ENCODE peak calls at places on chromosomes 6 and 20, in nine cellular contexts. O is prostate gland, M is breast epithelium, Z is uterus, R is heart left ventricle, P is IMR-90, H is Peyer's patch, A is lower leg skin, D is GM12878. G is an unnamed sample.

GRCh38 chr6:156396068-156396771 is 381.0 kb upstream of the ARID1B start:
- DNase-seq in O (no peak), M (no peak), Z (no peak), R (no peak), P (no peak), H (no peak), A (no peak), D (peak), G (peak)

GRCh38 chr6:42555477-42556457 is 8.1 kb upstream of the UBR2 start:
- DNase-seq in O (no peak), M (no peak), Z (no peak), R (no peak), P (peak), H (peak), A (no peak), D (no peak), G (no peak)

GRCh38 chr20:44637490-44638372 is 13.8 kb downstream of the ADA start:
- DNase-seq in O (no peak), M (no peak), Z (peak), R (peak), P (no peak), H (no peak), A (peak), D (no peak), G (no peak)

GRCh38 chr20:32149566-32150170 is 40.2 kb downstream of the TM9SF4 start:
- DNase-seq in O (no peak), M (no peak), Z (no peak), R (no peak), P (peak), H (no peak), A (no peak), D (no peak), G (no peak)

GRCh38 chr6:116764557-116764960 is 960 bp downstream of the FAM162B start:
- DNase-seq in O (no peak), M (no peak), Z (peak), R (peak), P (peak), H (no peak), A (no peak), D (no peak), G (no peak)

GRCh38 chr6:82072771-82073170 is 174.8 kb downstream of the IBTK start:
- DNase-seq in O (no peak), M (no peak), Z (no peak), R (no peak), P (peak), H (no peak), A (no peak), D (no peak), G (no peak)

GRCh38 chr20:32742322-32743236 is 688 bp downstream of the COMMD7 start:
- DNase-seq in O (no peak), M (no peak), Z (peak), R (no peak), P (no peak), H (peak), A (no peak), D (no peak), G (no peak)

GRCh38 chr6:160960839-160961238 is 30.7 kb upstream of the MAP3K4 start:
- DNase-seq in O (no peak), M (no peak), Z (no peak), R (no peak), P (no peak), H (no peak), A (no peak), D (no peak), G (no peak)

GRCh38 chr6:41635365-41635764 is 2.9 kb upstream of the MDFI start:
- DNase-seq in O (no peak), M (no peak), Z (no peak), R (no peak), P (no peak), H (no peak), A (no peak), D (no peak), G (no peak)

GRCh38 chr6:87879144-87879861 is 168.3 kb upstream of the SPACA1 start:
- DNase-seq in O (no peak), M (no peak), Z (no peak), R (no peak), P (no peak), H (peak), A (no peak), D (no peak), G (no peak)

GRCh38 chr20:48238326-48238725 is 453.0 kb upstream of the SULF2 start:
- DNase-seq in O (no peak), M (no peak), Z (no peak), R (no peak), P (peak), H (no peak), A (no peak), D (no peak), G (no peak)

GRCh38 chr20:8602389-8603116 is 466.3 kb upstream of the PLCB4 start:
- DNase-seq in O (no peak), M (no peak), Z (no peak), R (no peak), P (peak), H (no peak), A (no peak), D (peak), G (no peak)

DNA sequence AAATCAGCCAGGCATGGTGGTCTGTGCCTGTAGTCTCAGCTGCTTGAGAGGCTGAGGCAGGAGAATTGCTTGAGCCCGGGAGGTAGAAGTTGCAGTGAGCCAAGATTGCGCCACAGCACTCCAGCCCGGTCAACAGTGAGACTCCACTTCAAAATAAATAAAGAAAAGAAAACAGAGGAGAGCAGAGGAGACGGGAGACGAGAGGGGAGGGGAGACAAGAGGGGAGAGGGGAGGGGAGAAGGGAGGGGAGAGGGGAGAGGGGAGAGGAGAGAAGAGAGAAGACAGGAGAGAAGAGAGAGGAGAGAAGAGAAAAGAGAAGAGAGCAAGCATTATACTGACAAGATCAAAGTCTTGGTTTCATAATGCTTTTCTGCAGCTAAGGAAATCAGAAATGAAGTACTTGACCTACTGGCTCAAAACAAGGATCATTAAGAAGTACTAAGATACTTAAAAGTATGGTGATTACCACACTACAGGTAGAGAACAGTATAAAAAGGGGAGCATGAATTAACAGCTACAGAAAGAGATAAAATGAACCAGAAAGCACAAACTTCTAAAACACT is 30.5 kb downstream of the FAM8A1 start:
- DNase-seq in O (peak), M (no peak), Z (no peak), R (no peak), P (peak), H (no peak), A (no peak), D (no peak), G (no peak)
- TF ChIP-seq POLR2A in O (no peak), M (no peak), Z (no peak), R (no peak), P (no peak), H (no peak), A (no peak), D (no peak), G (no peak)

DNA sequence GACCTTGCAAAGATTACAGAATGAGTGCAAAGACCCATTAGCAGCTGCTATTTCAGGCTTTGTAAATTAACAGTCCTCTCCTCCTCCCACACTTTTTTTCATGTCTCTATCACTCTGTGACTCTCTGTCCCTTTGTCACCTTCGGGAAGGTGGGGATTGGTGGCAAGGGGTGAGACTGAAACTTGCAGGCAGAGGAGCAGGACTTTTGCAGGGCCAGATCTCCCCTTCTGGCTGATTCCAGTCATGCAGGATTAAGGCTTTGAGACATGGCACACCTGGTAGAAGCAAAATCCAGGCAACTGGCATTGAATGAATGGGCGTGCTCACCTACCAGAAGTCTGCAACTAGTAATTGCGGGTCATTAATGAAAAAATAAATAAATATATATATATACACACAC is 222.7 kb downstream of the TSHZ2 start:
- DNase-seq in O (no peak), M (no peak), Z (no peak), R (no peak), P (no peak), H (no peak), A (no peak), D (no peak), G (no peak)
- TF ChIP-seq POLR2A in O (no peak), M (no peak), Z (no peak), R (no peak), P (no peak), H (no peak), A (no peak), D (no peak), G (no peak)

GRCh38 chr20:62405981-62406513 is 1.0 kb downstream of the CABLES2 start:
- DNase-seq in O (no peak), M (no peak), Z (no peak), R (no peak), P (no peak), H (no peak), A (no peak), D (no peak), G (no peak)

GRCh38 chr20:62406635-62407176 is 379 bp downstream of the CABLES2 start:
- DNase-seq in O (no peak), M (no peak), Z (peak), R (no peak), P (no peak), H (no peak), A (no peak), D (no peak), G (no peak)

GRCh38 chr20:62408055-62408454 is 970 bp upstream of the CABLES2 start:
- DNase-seq in O (no peak), M (no peak), Z (no peak), R (no peak), P (no peak), H (no peak), A (no peak), D (no peak), G (no peak)

GRCh38 chr20:62408640-62409039 is 1.6 kb upstream of the CABLES2 start:
- DNase-seq in O (no peak), M (no peak), Z (no peak), R (no peak), P (no peak), H (no peak), A (no peak), D (no peak), G (no peak)

GRCh38 chr20:62407221-62407992 is at the start of gene CABLES2:
- DNase-seq in O (peak), M (peak), Z (peak), R (peak), P (peak), H (peak), A (peak), D (peak), G (peak)
- TF ChIP-seq POLR2A in O (peak), M (no peak), Z (peak), R (no peak), P (no peak), H (peak), A (no peak), D (peak), G (no peak)

GRCh38 chr6:31559606-31559957 is 12.2 kb downstream of the NFKBIL1 start:
- DNase-seq in O (no peak), M (no peak), Z (no peak), R (no peak), P (no peak), H (no peak), A (no peak), D (no peak), G (no peak)

GRCh38 chr6:31559958-31560696 is 12.0 kb upstream of the LTA start:
- DNase-seq in O (no peak), M (no peak), Z (no peak), R (peak), P (peak), H (peak), A (no peak), D (peak), G (no peak)

GRCh38 chr6:31558318-31558625 is 10.9 kb downstream of the NFKBIL1 start:
- DNase-seq in O (no peak), M (no peak), Z (no peak), R (no peak), P (no peak), H (no peak), A (no peak), D (no peak), G (no peak)

GRCh38 chr6:31557443-31558317 is 10.3 kb downstream of the NFKBIL1 start:
- DNase-seq in O (no peak), M (no peak), Z (no peak), R (no peak), P (no peak), H (peak), A (no peak), D (no peak), G (no peak)

DNA sequence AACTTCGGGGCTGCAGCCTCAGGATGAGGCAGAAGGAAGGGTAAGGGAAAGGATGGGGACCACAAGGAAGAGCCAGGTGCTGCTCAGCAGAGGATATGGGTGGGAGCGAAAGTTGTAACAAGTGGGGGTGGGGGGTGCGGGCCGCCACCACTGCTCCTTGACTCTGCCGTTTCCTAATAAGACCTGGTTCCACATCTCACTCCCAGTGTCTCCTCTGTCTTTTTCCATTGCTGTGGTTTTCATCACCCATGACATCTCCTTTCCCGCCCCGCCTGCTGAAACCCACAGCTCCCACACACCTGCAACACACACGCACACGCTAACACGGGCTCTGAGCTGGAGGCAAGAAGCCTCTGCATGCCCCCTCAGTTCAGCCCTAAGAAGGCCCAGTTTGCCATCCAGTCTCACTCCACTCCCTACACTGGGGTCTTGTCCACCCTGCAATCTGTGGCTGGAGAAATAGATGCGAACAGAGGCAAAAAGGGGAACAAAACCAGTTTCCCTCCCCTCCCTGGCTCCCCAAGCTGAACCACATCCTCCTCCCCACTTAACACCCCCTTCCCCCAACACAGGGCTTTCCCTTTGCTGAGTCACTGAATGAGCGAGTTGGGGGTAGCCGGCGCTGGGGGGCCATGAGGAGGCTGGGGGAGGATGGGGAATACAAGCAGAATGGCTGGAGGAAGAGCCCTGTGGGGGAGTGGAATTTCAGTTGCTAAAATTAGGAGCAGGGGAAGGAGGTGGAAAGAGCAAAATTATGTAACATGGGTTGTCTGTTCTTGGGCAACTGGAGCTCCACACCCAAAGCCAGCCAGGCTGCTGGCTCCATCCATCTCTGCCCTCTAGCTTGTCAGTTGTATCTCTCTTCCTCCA is 11.5 kb downstream of the NFKBIL1 start:
- DNase-seq in O (no peak), M (no peak), Z (no peak), R (no peak), P (no peak), H (peak), A (no peak), D (peak), G (peak)
- TF ChIP-seq POLR2A in O (no peak), M (no peak), Z (no peak), R (no peak), P (no peak), H (no peak), A (no peak), D (peak), G (peak)

GRCh38 chr6:113856011-113856551 is 1.1 kb upstream of the MARCKS start:
- DNase-seq in O (peak), M (no peak), Z (no peak), R (no peak), P (peak), H (peak), A (peak), D (no peak), G (no peak)

GRCh38 chr6:113857565-113858066 is 471 bp downstream of the MARCKS start:
- DNase-seq in O (no peak), M (no peak), Z (peak), R (peak), P (no peak), H (peak), A (peak), D (no peak), G (no peak)

GRCh38 chr6:113855500-113856010 is 1.6 kb upstream of the MARCKS start:
- DNase-seq in O (no peak), M (no peak), Z (no peak), R (peak), P (peak), H (peak), A (peak), D (no peak), G (no peak)

GRCh38 chr6:113858067-113858604 is 991 bp downstream of the MARCKS start:
- DNase-seq in O (peak), M (peak), Z (peak), R (peak), P (peak), H (peak), A (peak), D (no peak), G (no peak)

GRCh38 chr6:113856571-113857564 is at the start of gene MARCKS:
- DNase-seq in O (peak), M (peak), Z (peak), R (peak), P (peak), H (peak), A (peak), D (no peak), G (no peak)
- TF ChIP-seq POLR2A in O (peak), M (peak), Z (peak), R (no peak), P (peak), H (peak), A (no peak), D (peak), G (peak)

GRCh38 chr6:165662041-165662491 is 975 bp downstream of the PDE10A start:
- DNase-seq in O (no peak), M (no peak), Z (no peak), R (peak), P (peak), H (no peak), A (no peak), D (no peak), G (no peak)
- TF ChIP-seq POLR2A in O (no peak), M (no peak), Z (no peak), R (no peak), P (no peak), H (no peak), A (no peak), D (no peak), G (no peak)

GRCh38 chr20:45850926-45851325 is 6.3 kb downstream of the ACOT8 start:
- DNase-seq in O (no peak), M (no peak), Z (no peak), R (no peak), P (no peak), H (no peak), A (no peak), D (no peak), G (no peak)
- TF ChIP-seq POLR2A in O (no peak), M (no peak), Z (no peak), R (no peak), P (no peak), H (no peak), A (no peak), D (no peak), G (no peak)

DNA sequence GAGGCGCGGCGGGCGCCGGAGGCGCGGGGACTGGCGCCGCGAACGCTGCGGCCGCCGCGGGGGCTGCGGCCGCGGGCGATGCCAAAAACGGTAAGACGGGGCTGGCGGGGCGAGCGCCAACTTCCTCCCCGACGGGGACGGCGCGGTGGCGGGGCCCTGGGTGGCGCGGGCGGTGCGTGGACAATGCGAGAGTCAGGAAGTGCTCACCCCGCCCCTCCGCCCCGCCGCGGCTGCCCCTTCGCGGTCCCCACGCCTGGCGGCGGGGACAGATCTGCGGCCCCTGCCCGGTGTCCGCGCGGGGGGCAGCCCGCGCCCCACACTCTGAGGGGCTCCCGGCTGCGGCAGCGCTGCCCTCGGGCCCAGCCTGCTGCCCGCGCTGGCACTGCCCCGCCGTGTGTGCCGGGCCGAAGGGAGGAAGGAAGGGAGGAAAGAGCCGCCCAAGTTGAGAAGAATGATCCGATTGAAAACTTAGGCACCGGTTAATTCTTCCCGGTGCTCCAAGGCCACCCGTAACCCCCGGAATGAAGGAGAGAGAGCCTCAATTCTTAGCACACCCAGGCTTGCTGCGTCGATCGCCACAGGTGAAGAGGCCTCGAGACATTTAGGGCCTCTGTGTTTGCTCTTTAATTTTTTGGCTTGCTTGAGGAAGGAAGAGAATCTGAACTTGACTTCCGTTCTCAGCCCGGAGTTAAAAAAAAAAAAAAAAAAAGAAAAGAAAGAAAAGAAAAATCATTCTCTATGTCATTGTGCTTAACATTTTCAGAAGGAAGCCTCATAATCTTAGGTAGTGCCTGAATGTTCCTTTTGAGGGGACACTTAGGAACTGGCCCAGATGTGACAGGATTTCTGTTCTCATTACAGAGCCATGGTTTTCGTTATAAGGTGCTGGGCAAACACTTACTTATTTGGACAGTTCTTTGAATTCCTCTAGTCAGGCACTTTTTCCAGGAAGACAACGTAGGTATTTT is 982 bp downstream of the HECA start:
- DNase-seq in O (peak), M (no peak), Z (peak), R (peak), P (peak), H (peak), A (peak), D (no peak), G (peak)
- TF ChIP-seq POLR2A in O (peak), M (no peak), Z (peak), R (no peak), P (no peak), H (peak), A (no peak), D (no peak), G (no peak)

G was measured in GM12891.